ENCODE peak calls at places on chromosomes 6 and 20, in nine cellular contexts. X, J, D, N, G, I, C, T and W are unnamed samples.

GRCh38 chr6:43078651-43079050 is 2.5 kb downstream of the PTK7 start:
- DNase-seq in X (no peak), J (no peak), D (peak), N (no peak), G (peak), I (no peak), C (peak), T (no peak), W (no peak)

GRCh38 chr20:17808782-17809181 is 109.0 kb downstream of the BANF2 start:
- DNase-seq in X (no peak), J (no peak), D (no peak), N (no peak), G (no peak), I (no peak), C (no peak), T (no peak), W (no peak)

GRCh38 chr20:57415791-57416190 is 24.6 kb downstream of the RBM38 start:
- DNase-seq in X (no peak), J (no peak), D (no peak), N (no peak), G (no peak), I (no peak), C (no peak), T (no peak), W (no peak)

GRCh38 chr6:160949531-160949930 is 42.0 kb upstream of the MAP3K4 start:
- DNase-seq in X (no peak), J (no peak), D (no peak), N (no peak), G (no peak), I (no peak), C (no peak), T (no peak), W (no peak)

GRCh38 chr6:155387551-155387950 is 68.1 kb downstream of the NOX3 start:
- DNase-seq in X (no peak), J (peak), D (no peak), N (no peak), G (no peak), I (no peak), C (no peak), T (no peak), W (no peak)

GRCh38 chr6:137912813-137913212 is 45.8 kb downstream of the TNFAIP3 start:
- DNase-seq in X (no peak), J (no peak), D (no peak), N (no peak), G (no peak), I (no peak), C (no peak), T (no peak), W (no peak)

GRCh38 chr6:38973178-38974057 is 75.2 kb upstream of the GLP1R start:
- DNase-seq in X (no peak), J (peak), D (peak), N (no peak), G (peak), I (peak), C (peak), T (no peak), W (peak)

GRCh38 chr20:20321917-20322316 is 46.0 kb upstream of the INSM1 start:
- DNase-seq in X (no peak), J (no peak), D (no peak), N (no peak), G (no peak), I (no peak), C (no peak), T (no peak), W (no peak)

GRCh38 chr20:835220-836045 is 1.9 kb downstream of the FAM110A start:
- DNase-seq in X (no peak), J (no peak), D (no peak), N (no peak), G (no peak), I (no peak), C (no peak), T (peak), W (no peak)

GRCh38 chr6:13281630-13282156 is 46.6 kb downstream of the TBC1D7 start:
- DNase-seq in X (no peak), J (no peak), D (no peak), N (no peak), G (no peak), I (no peak), C (no peak), T (no peak), W (no peak)

GRCh38 chr6:5509106-5509505 is 247.8 kb downstream of the FARS2 start:
- DNase-seq in X (no peak), J (no peak), D (no peak), N (no peak), G (no peak), I (no peak), C (no peak), T (peak), W (no peak)

GRCh38 chr20:49914310-49915117 is 815 bp downstream of the SPATA2 start:
- DNase-seq in X (no peak), J (no peak), D (peak), N (no peak), G (no peak), I (no peak), C (no peak), T (no peak), W (no peak)

GRCh38 chr6:54588176-54588575 is 258.4 kb upstream of the FAM83B start:
- DNase-seq in X (no peak), J (peak), D (no peak), N (no peak), G (no peak), I (no peak), C (no peak), T (no peak), W (no peak)

GRCh38 chr20:60630609-60631008 is 621.5 kb upstream of the CDH4 start:
- DNase-seq in X (no peak), J (no peak), D (no peak), N (no peak), G (no peak), I (no peak), C (no peak), T (no peak), W (peak)

GRCh38 chr6:17355404-17355774 is 38.0 kb upstream of the CAP2 start:
- DNase-seq in X (no peak), J (no peak), D (no peak), N (no peak), G (no peak), I (no peak), C (no peak), T (no peak), W (no peak)

GRCh38 chr6:3426091-3426780 is 30.6 kb downstream of the SLC22A23 start:
- DNase-seq in X (no peak), J (no peak), D (peak), N (no peak), G (no peak), I (no peak), C (no peak), T (no peak), W (no peak)

GRCh38 chr6:36364669-36365479 is 22.6 kb downstream of the ETV7 start:
- DNase-seq in X (peak), J (peak), D (no peak), N (no peak), G (no peak), I (no peak), C (no peak), T (no peak), W (no peak)

GRCh38 chr6:44697333-44697732 is 309.8 kb downstream of the CDC5L start:
- DNase-seq in X (no peak), J (no peak), D (no peak), N (no peak), G (no peak), I (no peak), C (no peak), T (peak), W (peak)

GRCh38 chr6:110491644-110492317 is 15.4 kb upstream of the SLC22A16 start:
- DNase-seq in X (no peak), J (peak), D (peak), N (no peak), G (peak), I (no peak), C (peak), T (no peak), W (no peak)

GRCh38 chr20:60224914-60225313 is 266.7 kb downstream of the CDH26 start:
- DNase-seq in X (no peak), J (no peak), D (peak), N (no peak), G (no peak), I (no peak), C (no peak), T (no peak), W (no peak)

GRCh38 chr20:12269579-12269978 is 351.9 kb downstream of the BTBD3 start:
- DNase-seq in X (no peak), J (no peak), D (no peak), N (no peak), G (no peak), I (no peak), C (no peak), T (no peak), W (no peak)

GRCh38 chr20:18985551-18985950 is 172.0 kb downstream of the SCP2D1 start:
- DNase-seq in X (no peak), J (no peak), D (no peak), N (no peak), G (no peak), I (no peak), C (no peak), T (no peak), W (no peak)

GRCh38 chr6:67933278-67933677 is 701.8 kb upstream of the ADGRB3 start:
- DNase-seq in X (no peak), J (no peak), D (no peak), N (no peak), G (no peak), I (no peak), C (no peak), T (no peak), W (no peak)

GRCh38 chr6:116799945-116800344 is 28.9 kb downstream of the GPRC6A start:
- DNase-seq in X (no peak), J (no peak), D (no peak), N (no peak), G (no peak), I (no peak), C (no peak), T (no peak), W (no peak)

GRCh38 chr6:15299430-15300131 is 53.7 kb downstream of the JARID2 start:
- DNase-seq in X (no peak), J (no peak), D (peak), N (no peak), G (no peak), I (no peak), C (no peak), T (peak), W (no peak)

GRCh38 chr20:50588034-50588736 is 78.0 kb downstream of the PTPN1 start:
- DNase-seq in X (peak), J (peak), D (peak), N (peak), G (no peak), I (peak), C (peak), T (peak), W (peak)

GRCh38 chr6:17986656-17987575 is 519 bp downstream of the KIF13A start:
- DNase-seq in X (peak), J (peak), D (peak), N (no peak), G (no peak), I (peak), C (peak), T (peak), W (peak)

GRCh38 chr20:46563170-46563847 is 12.9 kb upstream of the OCSTAMP start:
- DNase-seq in X (no peak), J (no peak), D (no peak), N (no peak), G (no peak), I (no peak), C (no peak), T (no peak), W (peak)

GRCh38 chr6:158624684-158625682 is 19.6 kb downstream of the DYNLT1 start:
- DNase-seq in X (no peak), J (no peak), D (no peak), N (no peak), G (no peak), I (no peak), C (no peak), T (no peak), W (no peak)

GRCh38 chr6:44169154-44169553 is 10.5 kb downstream of the CAPN11 start:
- DNase-seq in X (no peak), J (no peak), D (peak), N (no peak), G (no peak), I (no peak), C (no peak), T (no peak), W (no peak)

GRCh38 chr20:6057139-6057538 is 3.3 kb upstream of the LRRN4 start:
- DNase-seq in X (no peak), J (no peak), D (no peak), N (no peak), G (no peak), I (no peak), C (no peak), T (no peak), W (no peak)

GRCh38 chr6:97465877-97466710 is 183.1 kb upstream of the MMS22L start:
- DNase-seq in X (no peak), J (peak), D (no peak), N (no peak), G (no peak), I (no peak), C (no peak), T (no peak), W (no peak)

GRCh38 chr20:14712302-14712739 is 374.9 kb upstream of the FLRT3 start:
- DNase-seq in X (no peak), J (peak), D (peak), N (no peak), G (no peak), I (peak), C (peak), T (no peak), W (no peak)

GRCh38 chr6:52994031-52994788 is 874 bp downstream of the GSTA4 start:
- DNase-seq in X (no peak), J (peak), D (peak), N (no peak), G (no peak), I (no peak), C (peak), T (no peak), W (peak)